ENCODE peak calls at places on chromosome 22, in four cellular contexts. G, Q, I and D are unnamed samples.

GRCh38 chr22:36330655-36331305 is 57.0 kb downstream of the MYH9 start:
- DNase-seq in G (no peak), Q (no peak), I (no peak), D (no peak)

GRCh38 chr22:24357547-24357946 is 69.9 kb upstream of the ADORA2A start:
- DNase-seq in G (no peak), Q (no peak), I (no peak), D (no peak)

GRCh38 chr22:19085233-19086043 is 36.8 kb downstream of the DGCR2 start:
- DNase-seq in G (peak), Q (no peak), I (peak), D (no peak)

GRCh38 chr22:23786752-23787599 is at the start of gene SMARCB1:
- DNase-seq in G (no peak), Q (no peak), I (peak), D (peak)

GRCh38 chr22:44758354-44758969 is 6.1 kb downstream of the ARHGAP8 start:
- DNase-seq in G (no peak), Q (no peak), I (no peak), D (no peak)

GRCh38 chr22:23301591-23301990 is 121.3 kb downstream of the BCR start:
- DNase-seq in G (no peak), Q (no peak), I (no peak), D (no peak)

GRCh38 chr22:24865508-24865907 is 59.5 kb downstream of the SGSM1 start:
- DNase-seq in G (no peak), Q (no peak), I (no peak), D (no peak)

GRCh38 chr22:35089139-35089538 is 23.2 kb downstream of the ISX start:
- DNase-seq in G (peak), Q (no peak), I (no peak), D (no peak)

GRCh38 chr22:18078329-18079041 is 695 bp downstream of the PEX26 start:
- DNase-seq in G (no peak), Q (no peak), I (peak), D (no peak)

GRCh38 chr22:22941831-22942510 is 54.4 kb downstream of the IGLL5 start:
- DNase-seq in G (no peak), Q (no peak), I (no peak), D (no peak)

GRCh38 chr22:40450651-40451050 is 80.3 kb downstream of the SGSM3 start:
- DNase-seq in G (no peak), Q (no peak), I (no peak), D (no peak)

GRCh38 chr22:47600791-47601400 is 838.4 kb downstream of the TBC1D22A start:
- DNase-seq in G (no peak), Q (no peak), I (no peak), D (no peak)

GRCh38 chr22:36435516-36436415 is 45.7 kb downstream of the TXN2 start:
- DNase-seq in G (peak), Q (no peak), I (peak), D (no peak)

GRCh38 chr22:48968201-48968959 is 859.3 kb downstream of the BRD1 start:
- DNase-seq in G (no peak), Q (no peak), I (peak), D (no peak)

GRCh38 chr22:17087176-17088131 is 2.7 kb downstream of the IL17RA start:
- DNase-seq in G (peak), Q (no peak), I (no peak), D (no peak)

GRCh38 chr22:48098936-48099245 is 1336.4 kb downstream of the TBC1D22A start:
- DNase-seq in G (no peak), Q (no peak), I (no peak), D (no peak)

GRCh38 chr22:39437836-39438704 is 18.7 kb upstream of the MGAT3 start:
- DNase-seq in G (no peak), Q (no peak), I (no peak), D (no peak)

GRCh38 chr22:18056802-18057474 is 20.9 kb upstream of the PEX26 start:
- DNase-seq in G (peak), Q (no peak), I (no peak), D (no peak)

GRCh38 chr22:36577019-36577418 is 48.1 kb upstream of the EIF3D start:
- DNase-seq in G (no peak), Q (no peak), I (peak), D (no peak)

GRCh38 chr22:34709641-34710040 is 356.3 kb upstream of the ISX start:
- DNase-seq in G (no peak), Q (no peak), I (no peak), D (no peak)

GRCh38 chr22:42174062-42174461 is 43.5 kb upstream of the CYP2D6 start:
- DNase-seq in G (no peak), Q (no peak), I (no peak), D (no peak)

GRCh38 chr22:48919187-48919590 is 908.5 kb downstream of the BRD1 start:
- DNase-seq in G (no peak), Q (no peak), I (no peak), D (no peak)

GRCh38 chr22:32932176-32932575 is 126.0 kb downstream of the SYN3 start:
- DNase-seq in G (no peak), Q (no peak), I (peak), D (no peak)

GRCh38 chr22:48957311-48957986 is 870.2 kb downstream of the BRD1 start:
- DNase-seq in G (no peak), Q (no peak), I (no peak), D (no peak)

GRCh38 chr22:48477031-48477721 is 1350.5 kb downstream of the BRD1 start:
- DNase-seq in G (no peak), Q (no peak), I (no peak), D (no peak)

GRCh38 chr22:32501797-32502290 is 27.2 kb downstream of the FBXO7 start:
- DNase-seq in G (no peak), Q (no peak), I (no peak), D (no peak)

GRCh38 chr22:36461665-36462474 is 19.6 kb downstream of the TXN2 start:
- DNase-seq in G (no peak), Q (peak), I (peak), D (peak)

GRCh38 chr22:38788016-38788415 is 5.9 kb downstream of the DNAL4 start:
- DNase-seq in G (no peak), Q (no peak), I (no peak), D (no peak)

GRCh38 chr22:36369922-36370781 is 17.6 kb downstream of the MYH9 start:
- DNase-seq in G (no peak), Q (no peak), I (peak), D (no peak)

GRCh38 chr22:17102297-17102667 is 17.5 kb downstream of the IL17RA start:
- DNase-seq in G (no peak), Q (no peak), I (no peak), D (no peak)

GRCh38 chr22:31625661-31626426 is 36.2 kb downstream of the PISD start:
- DNase-seq in G (no peak), Q (no peak), I (no peak), D (peak)

GRCh38 chr22:23058481-23059336 is 11.6 kb upstream of the GNAZ start:
- DNase-seq in G (no peak), Q (no peak), I (no peak), D (no peak)

GRCh38 chr22:31881198-31881597 is 63.1 kb upstream of the YWHAH start:
- DNase-seq in G (no peak), Q (no peak), I (no peak), D (no peak)

GRCh38 chr22:23574371-23574811 is 5.7 kb downstream of the IGLL1 start:
- DNase-seq in G (no peak), Q (no peak), I (no peak), D (no peak)

GRCh38 chr22:48397531-48398180 is 1430.0 kb downstream of the BRD1 start:
- DNase-seq in G (no peak), Q (no peak), I (no peak), D (no peak)

GRCh38 chr22:44892243-44892642 is 117.6 kb downstream of the PHF21B start:
- DNase-seq in G (no peak), Q (no peak), I (no peak), D (no peak)

GRCh38 chr22:44634426-44635321 is 67.3 kb upstream of the PRR5 start:
- DNase-seq in G (no peak), Q (no peak), I (peak), D (no peak)

GRCh38 chr22:26845016-26845728 is 187.8 kb downstream of the MIAT start:
- DNase-seq in G (no peak), Q (no peak), I (no peak), D (no peak)
- TF ChIP-seq ZNF274 in G (no peak), Q (no peak), I (no peak), D (no peak)

GRCh38 chr22:20319041-20319744 is 667 bp downstream of the DGCR6L start:
- DNase-seq in G (no peak), Q (no peak), I (no peak), D (no peak)
- TF ChIP-seq SUZ12 in G (no peak), Q (no peak), I (no peak), D (no peak)

DNA sequence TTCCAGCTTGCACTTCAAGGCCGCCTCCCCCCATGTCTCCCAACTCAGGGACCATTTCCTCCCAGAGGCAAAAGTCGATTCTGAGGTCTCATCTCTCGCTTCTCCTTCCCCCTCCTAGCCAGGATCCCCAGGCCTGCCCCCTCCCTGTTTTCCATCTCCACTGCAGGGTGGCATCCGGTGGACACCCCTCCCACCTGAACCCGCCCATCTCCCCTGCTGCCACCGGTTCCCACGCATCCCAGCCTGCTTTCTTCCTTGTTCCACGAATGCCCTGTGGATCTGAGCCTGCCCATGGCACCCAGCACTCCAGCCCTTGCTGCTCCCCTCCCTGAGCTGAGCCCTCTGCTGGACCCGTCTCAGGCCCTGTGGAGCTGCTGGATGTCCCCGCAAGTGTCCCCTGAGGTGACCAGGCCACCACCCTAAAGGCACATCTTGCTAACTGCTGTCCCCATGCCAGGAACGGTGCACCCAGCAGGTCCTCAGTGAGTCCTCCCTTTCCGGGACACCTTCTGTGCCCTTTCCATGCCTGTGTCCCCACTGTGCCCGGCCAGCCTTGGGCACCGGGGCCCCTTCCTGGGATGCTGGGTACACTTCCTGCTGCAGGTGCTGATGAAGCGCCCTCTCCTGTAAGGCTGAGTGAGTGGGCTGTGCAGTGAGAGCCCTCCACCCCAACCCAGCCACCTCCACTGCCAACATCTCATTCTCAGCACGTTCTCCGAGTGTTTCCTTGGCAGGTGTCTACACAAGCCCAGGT is 941 bp downstream of the IL17REL start:
- DNase-seq in G (no peak), Q (no peak), I (no peak), D (no peak)
- H3K9ac ChIP-seq in G (peak), Q (no peak), I (no peak), D (no peak)

GRCh38 chr22:28029201-28029948 is 110.3 kb upstream of the PITPNB start:
- DNase-seq in G (no peak), Q (no peak), I (no peak), D (no peak)
- TF ChIP-seq ZNF274 in G (no peak), Q (no peak), I (no peak), D (no peak)

GRCh38 chr22:43572710-43573109 is 160.9 kb downstream of the MPPED1 start:
- DNase-seq in G (no peak), Q (no peak), I (no peak), D (no peak)
- TF ChIP-seq SUZ12 in G (no peak), Q (no peak), I (no peak), D (no peak)

DNA sequence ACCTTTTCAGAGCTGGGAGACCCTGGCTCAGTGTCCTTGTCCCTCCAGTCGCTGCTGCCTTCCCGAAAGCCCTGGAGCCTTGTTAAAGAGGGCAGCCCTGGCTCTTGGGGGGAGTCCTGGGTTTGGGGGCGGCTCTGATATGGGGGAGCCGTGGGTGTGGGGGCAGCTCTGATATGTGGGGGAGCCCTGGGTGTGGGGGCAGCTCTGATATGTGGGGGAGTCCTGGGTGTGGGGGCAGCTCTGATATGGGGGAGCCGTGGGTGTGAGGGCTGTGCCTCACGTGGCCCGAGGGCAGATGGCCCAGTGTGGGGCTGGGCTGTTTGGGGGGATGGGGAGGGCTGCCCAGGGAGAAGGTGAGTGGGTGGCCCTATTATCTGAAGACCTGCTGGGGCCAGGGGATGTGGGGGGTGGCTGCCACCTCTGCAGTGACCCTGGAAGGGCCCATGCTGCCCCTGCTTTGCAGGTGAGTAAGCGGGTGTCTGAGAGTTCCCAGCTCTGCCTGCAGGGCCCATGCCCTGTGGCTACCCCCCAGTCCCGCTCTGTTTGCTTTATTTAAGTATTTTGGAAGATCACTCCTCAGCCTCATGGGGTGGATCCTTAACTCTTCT is 30.9 kb upstream of the GRAMD4 start:
- DNase-seq in G (no peak), Q (no peak), I (no peak), D (no peak)
- H3K9ac ChIP-seq in G (no peak), Q (no peak), I (no peak), D (peak)

GRCh38 chr22:21778705-21779363 is 43.2 kb upstream of the YPEL1 start:
- DNase-seq in G (no peak), Q (no peak), I (no peak), D (no peak)
- TF ChIP-seq ZNF274 in G (no peak), Q (no peak), I (no peak), D (no peak)

GRCh38 chr22:29912605-29913398 is 29.8 kb downstream of the MTMR3 start:
- DNase-seq in G (no peak), Q (no peak), I (no peak), D (no peak)

GRCh38 chr22:29904020-29904419 is 21.0 kb downstream of the MTMR3 start:
- DNase-seq in G (no peak), Q (no peak), I (no peak), D (no peak)

GRCh38 chr22:29903371-29903770 is 20.4 kb downstream of the MTMR3 start:
- DNase-seq in G (no peak), Q (no peak), I (no peak), D (no peak)

GRCh38 chr22:29912141-29912540 is 29.2 kb downstream of the MTMR3 start:
- DNase-seq in G (no peak), Q (no peak), I (no peak), D (no peak)

GRCh38 chr22:29907753-29908515 is 25.0 kb downstream of the MTMR3 start:
- DNase-seq in G (no peak), Q (no peak), I (peak), D (no peak)
- TF ChIP-seq SUZ12 in G (no peak), Q (no peak), I (no peak), D (no peak)

GRCh38 chr22:37749831-37750595 is 53.2 kb downstream of the TRIOBP start:
- DNase-seq in G (no peak), Q (no peak), I (peak), D (no peak)

GRCh38 chr22:37752189-37753061 is 55.3 kb upstream of the GCAT start:
- DNase-seq in G (no peak), Q (no peak), I (peak), D (no peak)

GRCh38 chr22:37751449-37752188 is 54.8 kb downstream of the TRIOBP start:
- DNase-seq in G (no peak), Q (no peak), I (no peak), D (no peak)

GRCh38 chr22:37750596-37751162 is 53.8 kb downstream of the TRIOBP start:
- DNase-seq in G (no peak), Q (no peak), I (no peak), D (no peak)

DNA sequence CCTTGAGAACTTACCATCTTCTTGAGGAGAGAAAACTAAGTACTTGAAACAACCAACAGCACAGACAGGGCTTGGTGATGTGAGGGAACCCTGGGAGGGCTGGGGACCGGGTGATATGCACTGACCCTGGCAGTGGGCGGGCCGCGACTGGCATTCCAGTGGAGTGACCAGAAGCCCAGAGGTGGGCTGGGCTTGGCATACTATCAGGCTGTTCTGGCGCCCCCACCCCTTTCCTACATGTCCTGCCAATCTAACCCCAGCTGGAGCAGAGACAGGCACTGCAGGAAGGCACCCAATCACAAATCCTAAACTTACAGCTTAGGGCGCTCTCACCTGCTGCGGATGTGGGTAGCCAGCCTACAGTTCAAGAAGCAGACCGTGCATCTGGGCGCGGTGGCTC is 54.0 kb upstream of the GCAT start:
- DNase-seq in G (no peak), Q (no peak), I (no peak), D (no peak)
- H3K9ac ChIP-seq in G (no peak), Q (no peak), I (no peak), D (no peak)

GRCh38 chr22:29116397-29117123 is 43.7 kb downstream of the KREMEN1 start:
- DNase-seq in G (no peak), Q (no peak), I (no peak), D (no peak)

GRCh38 chr22:29124777-29125506 is 52.1 kb downstream of the KREMEN1 start:
- DNase-seq in G (no peak), Q (no peak), I (no peak), D (no peak)

GRCh38 chr22:29122041-29122440 is 49.2 kb downstream of the KREMEN1 start:
- DNase-seq in G (no peak), Q (no peak), I (no peak), D (no peak)

GRCh38 chr22:29117799-29118477 is 45.1 kb downstream of the KREMEN1 start:
- DNase-seq in G (no peak), Q (no peak), I (peak), D (no peak)

GRCh38 chr22:29121124-29121523 is 48.3 kb downstream of the KREMEN1 start:
- DNase-seq in G (no peak), Q (no peak), I (no peak), D (no peak)
- TF ChIP-seq ZNF274 in G (no peak), Q (no peak), I (no peak), D (no peak)